ENCODE peak calls at places on chromosomes 7 and 10, in five cellular contexts. H, J, R, M and L are unnamed samples.
A peak's percentile ranks its signal among the peaks of the same experiment; 100 is the strongest.

GRCh38 chr7:48285365-48285764 is 114.1 kb downstream of the ABCA13 start:
- DNase-seq in H (no peak), J (peak; percentile 16), R (peak; percentile 51), M (no peak), L (no peak)

GRCh38 chr10:127826161-127826740 is 66.5 kb downstream of the CLRN3 start:
- DNase-seq in H (no peak), J (no peak), R (no peak), M (no peak), L (no peak)

GRCh38 chr7:126682176-126682575 is 570.6 kb downstream of the GRM8 start:
- DNase-seq in H (no peak), J (no peak), R (no peak), M (no peak), L (no peak)

GRCh38 chr7:96709381-96710228 is at the start of gene SEM1:
- DNase-seq in H (peak; percentile 52), J (peak; percentile 52), R (peak; percentile 87), M (peak; percentile 89), L (peak; percentile 72)

GRCh38 chr10:124670849-124671248 is 73.3 kb downstream of the FAM53B start:
- DNase-seq in H (no peak), J (no peak), R (no peak), M (no peak), L (no peak)

GRCh38 chr7:87413951-87414381 is 61.5 kb downstream of the ABCB4 start:
- DNase-seq in H (no peak), J (peak; percentile 56), R (peak; percentile 31), M (no peak), L (no peak)

GRCh38 chr10:4067552-4068254 is 282.7 kb upstream of the KLF6 start:
- DNase-seq in H (no peak), J (no peak), R (no peak), M (no peak), L (peak; percentile 10)

GRCh38 chr7:149420006-149420405 is 40.9 kb downstream of the ZNF777 start:
- DNase-seq in H (no peak), J (no peak), R (no peak), M (no peak), L (no peak)

GRCh38 chr7:137003071-137003470 is 134.6 kb downstream of the CHRM2 start:
- DNase-seq in H (no peak), J (peak; percentile 29), R (no peak), M (no peak), L (no peak)

GRCh38 chr7:45359250-45359649 is 201.7 kb downstream of the RAMP3 start:
- DNase-seq in H (no peak), J (no peak), R (no peak), M (no peak), L (no peak)

GRCh38 chr7:1597791-1598190 is 28.0 kb upstream of the PSMG3 start:
- DNase-seq in H (no peak), J (no peak), R (no peak), M (no peak), L (no peak)

GRCh38 chr10:2619472-2619871 is 447.9 kb upstream of the PFKP start:
- DNase-seq in H (no peak), J (no peak), R (no peak), M (peak; percentile 8), L (no peak)

GRCh38 chr10:12564173-12564572 is 214.8 kb downstream of the CAMK1D start:
- DNase-seq in H (no peak), J (no peak), R (no peak), M (no peak), L (no peak)

GRCh38 chr10:118520116-118520742 is 75.2 kb downstream of the PRLHR start:
- DNase-seq in H (no peak), J (no peak), R (no peak), M (no peak), L (no peak)

GRCh38 chr7:92644406-92645113 is 54.4 kb upstream of the FAM133B start:
- DNase-seq in H (no peak), J (no peak), R (no peak), M (no peak), L (no peak)

GRCh38 chr10:132385721-132386418 is 11.1 kb upstream of the PWWP2B start:
- DNase-seq in H (no peak), J (no peak), R (no peak), M (no peak), L (no peak)

GRCh38 chr7:137967143-137968018 is 34.5 kb downstream of the CREB3L2 start:
- DNase-seq in H (no peak), J (no peak), R (peak; percentile 76), M (no peak), L (no peak)

GRCh38 chr10:113520606-113521481 is 32.0 kb upstream of the HABP2 start:
- DNase-seq in H (no peak), J (peak; percentile 80), R (peak; percentile 70), M (peak; percentile 5), L (peak; percentile 69)

GRCh38 chr7:106344206-106344605 is 59.4 kb upstream of the NAMPT start:
- DNase-seq in H (no peak), J (no peak), R (no peak), M (no peak), L (no peak)

GRCh38 chr10:3415038-3415736 is 242.6 kb upstream of the PITRM1 start:
- DNase-seq in H (no peak), J (no peak), R (no peak), M (no peak), L (no peak)

GRCh38 chr7:17234398-17235021 is 63.9 kb upstream of the AHR start:
- DNase-seq in H (peak; percentile 28), J (peak; percentile 84), R (peak; percentile 93), M (no peak), L (peak; percentile 61)

GRCh38 chr10:125004571-125005311 is 62.8 kb downstream of the ZRANB1 start:
- DNase-seq in H (no peak), J (no peak), R (no peak), M (no peak), L (no peak)

GRCh38 chr7:106542550-106543220 is 118.3 kb downstream of the CCDC71L start:
- DNase-seq in H (peak; percentile 14), J (peak; percentile 73), R (peak; percentile 92), M (peak; percentile 52), L (peak; percentile 56)

GRCh38 chr7:81299272-81299671 is 380.4 kb upstream of the SEMA3C start:
- DNase-seq in H (no peak), J (peak; percentile 87), R (peak; percentile 99), M (peak; percentile 14), L (no peak)

GRCh38 chr7:131521651-131522163 is 34.7 kb downstream of the PODXL start:
- DNase-seq in H (no peak), J (no peak), R (peak; percentile 42), M (no peak), L (no peak)

GRCh38 chr7:53743697-53744096 is 708.3 kb downstream of the POM121L12 start:
- DNase-seq in H (no peak), J (no peak), R (no peak), M (no peak), L (no peak)

GRCh38 chr10:102501201-102502028 is 1.1 kb downstream of the ACTR1A start:
- DNase-seq in H (no peak), J (no peak), R (no peak), M (no peak), L (no peak)

GRCh38 chr7:92766461-92767003 is 69.8 kb downstream of the CDK6 start:
- DNase-seq in H (no peak), J (no peak), R (peak; percentile 54), M (no peak), L (no peak)

GRCh38 chr7:148807451-148807850 is 76.6 kb downstream of the EZH2 start:
- DNase-seq in H (no peak), J (no peak), R (no peak), M (no peak), L (no peak)

GRCh38 chr10:75233444-75234016 is 2.2 kb downstream of the COMTD1 start:
- DNase-seq in H (peak; percentile 11), J (no peak), R (no peak), M (no peak), L (no peak)

GRCh38 chr7:34365011-34365410 is 293.0 kb upstream of the NPSR1 start:
- DNase-seq in H (no peak), J (no peak), R (no peak), M (no peak), L (no peak)

GRCh38 chr7:134587736-134588135 is 38.8 kb downstream of the AKR1B15 start:
- DNase-seq in H (no peak), J (no peak), R (peak; percentile 20), M (no peak), L (no peak)

GRCh38 chr10:12600652-12601051 is 251.3 kb downstream of the CAMK1D start:
- DNase-seq in H (no peak), J (no peak), R (no peak), M (no peak), L (no peak)